ENCODE peak calls at places on chromosomes 1 and 21, in five cellular contexts. M is HepG2, A is A549, K is GM12878, D is K562. J is an unnamed sample.

GRCh38 chr1:241765390-241765789 is 82.6 kb upstream of the EXO1 start:
- DNase-seq in M (no peak), A (no peak), K (no peak), D (no peak), J (no peak)

GRCh38 chr1:76501576-76502219 is 365.6 kb upstream of the ST6GALNAC5 start:
- DNase-seq in M (no peak), A (no peak), K (no peak), D (no peak), J (peak)

GRCh38 chr1:220189750-220190347 is 82.4 kb downstream of the RAB3GAP2 start:
- DNase-seq in M (peak), A (peak), K (no peak), D (peak), J (no peak)

GRCh38 chr1:206447792-206448191 is 22.5 kb upstream of the IKBKE start:
- DNase-seq in M (no peak), A (no peak), K (no peak), D (no peak), J (no peak)

GRCh38 chr1:213369465-213369864 is 318.4 kb downstream of the RPS6KC1 start:
- DNase-seq in M (no peak), A (no peak), K (no peak), D (no peak), J (no peak)

GRCh38 chr1:17212487-17213121 is 7.7 kb downstream of the PADI1 start:
- DNase-seq in M (no peak), A (no peak), K (no peak), D (no peak), J (peak)

GRCh38 chr1:179217943-179218507 is 11.5 kb downstream of the ABL2 start:
- DNase-seq in M (no peak), A (no peak), K (no peak), D (peak), J (no peak)

GRCh38 chr1:111030590-111030989 is 66.9 kb upstream of the LRIF1 start:
- DNase-seq in M (peak), A (peak), K (peak), D (peak), J (peak)

GRCh38 chr1:229855999-229856650 is 210.9 kb upstream of the GALNT2 start:
- DNase-seq in M (no peak), A (no peak), K (peak), D (no peak), J (peak)

GRCh38 chr1:166384948-166385347 is 218.1 kb upstream of the FAM78B start:
- DNase-seq in M (no peak), A (no peak), K (no peak), D (no peak), J (no peak)

GRCh38 chr1:19483261-19483660 is 2.1 kb downstream of the CAPZB start:
- DNase-seq in M (no peak), A (no peak), K (no peak), D (no peak), J (no peak)

GRCh38 chr21:18622383-18622782 is 218.8 kb upstream of the TMPRSS15 start:
- DNase-seq in M (no peak), A (no peak), K (no peak), D (no peak), J (no peak)

GRCh38 chr1:113868387-113869083 is 3.0 kb downstream of the PTPN22 start:
- DNase-seq in M (no peak), A (no peak), K (no peak), D (no peak), J (no peak)

GRCh38 chr1:113872219-113872934 is 865 bp upstream of the PTPN22 start:
- DNase-seq in M (no peak), A (no peak), K (no peak), D (no peak), J (no peak)

GRCh38 chr1:113870778-113871177 is 734 bp downstream of the PTPN22 start:
- DNase-seq in M (no peak), A (no peak), K (no peak), D (no peak), J (no peak)

GRCh38 chr1:113874017-113874879 is 2.7 kb upstream of the PTPN22 start:
- DNase-seq in M (peak), A (peak), K (peak), D (peak), J (peak)

GRCh38 chr1:113871597-113872113 is at the start of gene PTPN22:
- DNase-seq in M (no peak), A (no peak), K (peak), D (no peak), J (no peak)
- TF ChIP-seq JUNB in M (no peak), A (no peak), K (peak), D (no peak), J (no peak)

DNA sequence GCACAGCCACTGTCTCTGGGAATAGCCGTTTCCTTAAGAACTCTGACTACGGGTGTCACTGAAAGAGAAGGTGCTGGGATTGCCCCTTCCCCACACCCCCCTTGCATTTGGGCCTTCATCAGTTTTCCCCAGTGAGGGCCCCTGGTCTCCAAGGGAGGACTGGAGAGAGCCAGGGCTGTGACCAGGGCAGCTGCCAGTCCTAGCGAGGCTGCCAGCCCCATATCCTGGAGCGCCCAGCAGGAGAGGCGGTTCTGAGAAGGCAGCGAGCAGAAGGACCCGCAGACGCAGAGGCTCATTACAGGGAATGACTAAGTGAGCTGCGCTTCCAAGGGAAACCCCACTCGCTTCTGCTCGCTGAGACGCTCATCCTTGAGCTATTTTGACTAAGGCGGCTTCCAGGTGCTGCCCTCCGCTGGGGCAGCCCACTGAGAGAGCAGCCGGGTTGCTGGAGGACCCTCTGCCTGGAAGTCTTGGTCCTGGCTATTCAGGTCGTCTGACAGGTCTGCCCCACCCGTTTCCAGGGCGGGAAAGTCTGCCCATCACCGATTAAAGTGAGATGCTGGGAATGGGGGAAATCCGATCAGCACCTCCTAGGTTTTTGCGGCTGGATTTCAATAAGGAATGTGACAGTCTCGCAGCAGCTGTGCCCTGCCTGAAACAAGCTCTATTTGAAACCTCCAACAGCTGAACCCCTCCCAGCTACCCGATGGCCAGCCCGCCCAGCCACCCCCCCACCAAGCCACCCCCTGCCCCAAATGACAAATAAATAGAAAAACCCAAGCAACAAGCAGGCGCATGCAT is 2.9 kb downstream of the KCNN3 start:
- DNase-seq in M (no peak), A (no peak), K (no peak), D (no peak), J (peak)
- TF ChIP-seq JUNB in M (no peak), A (no peak), K (no peak), D (no peak), J (no peak)

GRCh38 chr1:85571830-85572229 is 8.7 kb upstream of the CCN1 start:
- DNase-seq in M (no peak), A (no peak), K (no peak), D (no peak), J (no peak)
- TF ChIP-seq JUNB in M (no peak), A (no peak), K (no peak), D (no peak), J (no peak)

DNA sequence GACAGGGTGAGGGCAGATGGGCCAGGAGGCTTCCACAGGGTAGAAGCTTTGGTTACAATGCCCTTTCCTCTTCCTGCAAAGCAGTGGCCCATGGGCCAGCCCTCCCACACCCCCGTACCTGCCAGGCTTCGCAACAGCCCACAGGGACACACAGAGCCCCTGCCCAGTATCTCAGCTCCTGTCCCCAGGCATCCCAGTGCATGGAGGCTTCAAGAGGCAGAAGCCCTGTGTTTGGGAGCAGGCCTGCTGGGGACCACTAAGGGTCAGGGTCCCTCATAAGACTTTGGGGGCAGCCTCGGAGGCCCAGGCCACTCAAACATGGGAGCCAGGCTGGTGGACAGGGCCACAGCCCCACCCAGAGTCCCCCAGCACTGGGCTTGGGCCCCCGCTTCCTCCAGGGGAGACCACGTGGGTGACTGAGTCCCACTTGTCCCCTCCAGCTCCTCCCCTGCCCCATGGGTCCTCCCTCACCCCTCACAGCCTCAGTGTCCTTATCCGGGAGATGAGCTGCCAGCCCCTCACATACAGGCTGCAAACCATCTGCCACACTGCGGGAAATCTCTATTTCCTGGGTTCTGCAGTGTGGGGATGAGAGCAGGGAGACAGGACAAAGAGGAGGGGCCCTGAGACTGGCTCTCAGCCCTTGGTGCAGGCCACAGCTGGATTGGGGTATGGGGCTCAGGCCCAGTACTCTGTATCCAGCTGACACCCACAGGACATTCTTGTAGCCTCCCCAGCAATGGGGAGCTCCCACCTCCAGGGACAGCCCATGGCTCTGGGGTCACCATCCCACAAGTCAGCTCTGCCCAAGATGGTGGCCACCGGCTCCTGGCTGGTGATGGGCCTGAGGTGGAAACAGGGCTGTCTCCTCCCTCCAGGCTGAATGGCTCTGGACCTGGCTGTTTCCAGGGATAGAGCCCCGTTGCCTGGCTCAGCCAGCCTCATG is 50.7 kb downstream of the WNT9A start:
- DNase-seq in M (no peak), A (no peak), K (no peak), D (no peak), J (no peak)
- TF ChIP-seq JUNB in M (no peak), A (no peak), K (no peak), D (no peak), J (no peak)

DNA sequence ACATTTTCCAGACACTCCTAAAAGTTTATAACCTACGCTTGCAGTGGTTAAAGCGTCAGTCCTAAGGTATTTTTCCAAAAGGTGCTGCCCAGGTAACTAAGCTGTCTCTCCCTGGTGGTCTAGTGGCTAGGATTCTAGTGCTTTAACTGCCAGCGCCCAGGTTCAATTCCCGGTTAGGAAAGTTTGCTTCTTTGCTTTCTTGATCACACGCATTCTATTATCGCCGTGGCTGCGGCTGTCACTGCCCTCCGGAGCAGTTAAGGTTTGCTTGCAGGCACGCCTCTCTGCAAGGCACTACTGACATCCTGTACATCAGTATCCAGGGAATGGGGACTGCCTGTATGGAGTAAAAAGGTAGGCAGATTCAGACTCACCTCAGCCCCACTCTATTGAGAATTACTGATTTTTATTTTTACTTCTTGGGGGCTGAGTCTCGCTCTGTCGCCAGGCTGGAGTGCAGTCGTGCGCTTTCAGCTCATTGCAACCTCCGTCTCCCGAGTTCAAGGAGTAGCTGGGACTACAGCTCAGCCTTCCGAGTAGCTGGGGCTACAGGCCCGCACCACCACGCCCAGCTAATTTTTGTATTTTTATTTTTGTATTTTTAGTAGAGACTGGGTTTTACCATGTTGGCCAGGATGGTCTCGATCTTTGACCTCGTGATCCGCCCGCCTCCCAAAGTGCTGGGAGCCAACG is 53.2 kb upstream of the CFAP126 start:
- DNase-seq in M (no peak), A (peak), K (no peak), D (peak), J (peak)
- TF ChIP-seq JUNB in M (no peak), A (no peak), K (no peak), D (no peak), J (no peak)

GRCh38 chr1:202998836-202999750 is 8.1 kb upstream of the TMEM183A start:
- DNase-seq in M (peak), A (peak), K (peak), D (peak), J (peak)
- TF ChIP-seq JUNB in M (no peak), A (no peak), K (no peak), D (no peak), J (no peak)

GRCh38 chr1:234253732-234254131 is 119.5 kb upstream of the COA6 start:
- DNase-seq in M (no peak), A (no peak), K (no peak), D (no peak), J (no peak)
- TF ChIP-seq JUNB in M (no peak), A (no peak), K (no peak), D (no peak), J (no peak)

GRCh38 chr1:6907676-6908434 is 122.6 kb downstream of the CAMTA1 start:
- DNase-seq in M (no peak), A (no peak), K (no peak), D (no peak), J (no peak)

GRCh38 chr1:6911974-6912373 is 126.7 kb downstream of the CAMTA1 start:
- DNase-seq in M (no peak), A (no peak), K (no peak), D (no peak), J (no peak)

GRCh38 chr1:6909401-6909800 is 124.1 kb downstream of the CAMTA1 start:
- DNase-seq in M (no peak), A (no peak), K (no peak), D (peak), J (no peak)

GRCh38 chr1:6911229-6911941 is 126.1 kb downstream of the CAMTA1 start:
- DNase-seq in M (no peak), A (no peak), K (no peak), D (peak), J (no peak)

GRCh38 chr1:6909857-6910256 is 124.6 kb downstream of the CAMTA1 start:
- DNase-seq in M (peak), A (no peak), K (no peak), D (no peak), J (no peak)
- TF ChIP-seq JUNB in M (no peak), A (no peak), K (no peak), D (no peak), J (no peak)